ENCODE peak calls at places on chromosomes 4 and X, in nine cellular contexts. U, F, O, Y, G, Z, D, L and P are unnamed samples.

GRCh38 chr4:153335665-153336064 is 8.8 kb upstream of the MND1 start:
- DNase-seq in U (no peak), F (no peak), O (peak), Y (no peak), G (no peak), Z (no peak), D (no peak), L (no peak), P (no peak)

GRCh38 chr4:178745203-178745602 is 1303.0 kb upstream of the AGA start:
- DNase-seq in U (no peak), F (no peak), O (no peak), Y (no peak), G (no peak), Z (no peak), D (no peak), L (no peak), P (no peak)

GRCh38 chrX:48458711-48459110 is 11.3 kb downstream of the SLC38A5 start:
- DNase-seq in U (no peak), F (no peak), O (no peak), Y (no peak), G (no peak), Z (no peak), D (no peak), L (no peak), P (no peak)

GRCh38 chr4:138035781-138036258 is 206.3 kb downstream of the SLC7A11 start:
- DNase-seq in U (no peak), F (peak), O (peak), Y (no peak), G (no peak), Z (no peak), D (peak), L (peak), P (peak)

GRCh38 chr4:70583952-70584834 is 7.9 kb upstream of the AMBN start:
- DNase-seq in U (no peak), F (no peak), O (no peak), Y (no peak), G (no peak), Z (no peak), D (no peak), L (no peak), P (no peak)

GRCh38 chr4:115113382-115114106 is at the start of gene NDST4:
- DNase-seq in U (no peak), F (no peak), O (no peak), Y (no peak), G (no peak), Z (no peak), D (no peak), L (no peak), P (no peak)

GRCh38 chr4:338759-339097 is 1.1 kb downstream of the ZNF141 start:
- DNase-seq in U (no peak), F (no peak), O (peak), Y (no peak), G (no peak), Z (no peak), D (peak), L (peak), P (no peak)

GRCh38 chr4:12926189-12927066 is 557.7 kb downstream of the RAB28 start:
- DNase-seq in U (no peak), F (no peak), O (no peak), Y (no peak), G (no peak), Z (no peak), D (no peak), L (no peak), P (no peak)

GRCh38 chr4:119025440-119025839 is 110.2 kb upstream of the MYOZ2 start:
- DNase-seq in U (no peak), F (no peak), O (peak), Y (no peak), G (no peak), Z (no peak), D (no peak), L (no peak), P (no peak)

DNA sequence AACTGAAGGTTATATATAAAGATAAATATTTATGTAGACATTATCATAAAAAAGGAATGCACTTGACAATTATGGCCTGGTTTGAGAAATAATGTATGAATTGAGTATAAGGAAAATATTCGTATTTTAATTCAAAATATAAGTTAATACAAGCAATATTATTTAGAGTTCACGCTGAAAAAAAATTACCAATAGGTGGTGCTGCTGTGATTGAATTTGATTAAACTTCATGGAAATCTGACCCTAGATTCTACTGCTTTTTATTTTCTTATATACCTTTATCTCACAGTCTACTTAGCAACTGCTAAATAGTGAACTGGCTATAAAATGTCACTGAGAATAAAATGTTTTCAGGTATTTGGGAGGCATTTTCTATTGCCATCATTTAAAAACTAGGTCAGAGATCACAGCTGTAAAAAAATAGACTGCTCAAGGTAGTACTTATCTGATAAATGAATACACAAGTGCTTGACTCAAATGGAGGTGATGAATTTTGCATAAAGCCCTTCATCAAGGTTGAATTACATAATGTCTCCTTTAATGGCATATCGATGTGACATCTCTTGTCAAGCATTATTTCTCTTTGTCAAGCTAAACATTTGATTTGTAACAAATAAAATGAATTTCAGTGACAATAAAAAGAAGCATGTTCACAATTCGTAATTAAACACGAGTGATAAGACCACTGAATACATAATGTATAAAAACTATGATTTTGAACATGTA is 1638.8 kb upstream of the PCDH7 start:
- DNase-seq in U (no peak), F (no peak), O (peak), Y (no peak), G (no peak), Z (no peak), D (no peak), L (no peak), P (no peak)
- TF ChIP-seq CTCF in U (no peak), F (no peak), O (no peak), Y (no peak), G (no peak), Z (peak), D (no peak), L (peak), P (no peak)

GRCh38 chr4:139647952-139648351 is 17.7 kb upstream of the MGST2 start:
- DNase-seq in U (no peak), F (no peak), O (no peak), Y (no peak), G (no peak), Z (no peak), D (no peak), L (no peak), P (no peak)

GRCh38 chr4:139655116-139655515 is 10.5 kb upstream of the MGST2 start:
- DNase-seq in U (no peak), F (no peak), O (peak), Y (no peak), G (no peak), Z (peak), D (peak), L (no peak), P (no peak)

GRCh38 chr4:139654516-139654915 is 11.1 kb upstream of the MGST2 start:
- DNase-seq in U (no peak), F (no peak), O (no peak), Y (no peak), G (no peak), Z (no peak), D (no peak), L (no peak), P (no peak)

GRCh38 chr4:139647184-139647583 is 18.4 kb upstream of the MGST2 start:
- DNase-seq in U (no peak), F (no peak), O (no peak), Y (no peak), G (no peak), Z (no peak), D (no peak), L (no peak), P (no peak)

GRCh38 chr4:139651282-139652194 is 14.1 kb upstream of the MGST2 start:
- DNase-seq in U (peak), F (peak), O (peak), Y (peak), G (peak), Z (peak), D (peak), L (peak), P (peak)
- TF ChIP-seq CTCF in U (no peak), F (peak), O (peak), Y (peak), G (peak), Z (peak), D (peak), L (peak), P (peak)

GRCh38 chrX:132676561-132677186 is 187.8 kb upstream of the MBNL3 start:
- DNase-seq in U (no peak), F (no peak), O (no peak), Y (no peak), G (no peak), Z (no peak), D (no peak), L (no peak), P (no peak)
- TF ChIP-seq CTCF in U (no peak), F (no peak), O (no peak), Y (peak), G (no peak), Z (no peak), D (no peak), L (no peak), P (no peak)

GRCh38 chr4:110621839-110622751 is 782 bp downstream of the PITX2 start:
- DNase-seq in U (peak), F (no peak), O (no peak), Y (no peak), G (no peak), Z (no peak), D (no peak), L (no peak), P (no peak)

GRCh38 chr4:110621328-110621812 is 1.5 kb downstream of the PITX2 start:
- DNase-seq in U (no peak), F (no peak), O (no peak), Y (no peak), G (no peak), Z (no peak), D (no peak), L (no peak), P (no peak)

GRCh38 chr4:110619001-110619350 is 3.9 kb downstream of the PITX2 start:
- DNase-seq in U (no peak), F (no peak), O (no peak), Y (no peak), G (no peak), Z (no peak), D (no peak), L (no peak), P (no peak)

GRCh38 chr4:110619401-110620247 is 3.3 kb downstream of the PITX2 start:
- DNase-seq in U (no peak), F (no peak), O (no peak), Y (no peak), G (no peak), Z (no peak), D (no peak), L (no peak), P (no peak)

DNA sequence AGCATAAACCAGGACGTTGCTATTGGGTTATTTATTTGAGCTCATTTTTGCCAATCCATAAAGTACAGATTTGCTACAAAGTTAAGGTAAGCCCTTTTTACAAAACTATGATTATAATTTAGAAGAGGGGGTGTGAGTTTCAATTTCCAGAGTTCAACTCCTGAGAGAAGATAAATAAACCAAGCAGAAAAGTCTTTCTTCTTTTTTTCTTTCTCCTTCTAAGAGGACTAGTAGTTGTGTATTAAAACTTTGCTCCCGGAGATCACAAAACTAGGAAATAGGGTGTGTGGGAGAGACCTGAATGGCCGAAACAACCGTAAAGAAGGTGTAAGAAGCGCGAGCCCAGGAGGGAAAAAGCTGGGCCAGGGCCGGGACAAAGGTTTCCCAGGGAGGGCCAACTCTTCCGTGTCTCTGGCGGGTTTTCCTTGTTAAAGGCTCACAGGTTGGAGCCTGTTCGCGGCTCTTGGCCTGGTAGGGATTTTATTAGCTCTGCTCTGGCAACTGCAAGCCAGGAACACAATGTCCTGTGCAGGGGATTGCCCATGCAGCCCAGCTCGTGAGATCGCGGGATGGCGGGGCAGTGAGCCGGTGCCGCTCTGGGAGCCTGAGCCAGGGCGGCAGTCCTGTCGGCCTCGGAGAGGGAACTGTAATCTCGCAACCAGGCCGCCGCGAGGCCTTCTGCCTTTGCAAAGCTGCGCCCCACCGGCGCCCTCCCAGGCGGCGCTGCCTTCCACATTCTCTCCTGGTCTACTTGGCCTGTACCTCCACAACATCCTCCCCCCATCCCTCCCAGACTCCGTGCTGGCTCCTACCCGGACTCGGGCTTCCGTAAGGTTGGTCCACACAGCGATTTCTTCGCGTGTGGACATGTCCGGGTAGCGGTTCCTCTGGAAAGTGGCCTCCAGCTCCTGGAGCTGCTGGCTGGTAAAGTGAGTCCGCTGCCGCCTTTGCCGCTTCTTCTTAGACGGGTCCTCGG is 2.2 kb downstream of the PITX2 start:
- DNase-seq in U (peak), F (no peak), O (no peak), Y (peak), G (no peak), Z (no peak), D (no peak), L (no peak), P (no peak)
- TF ChIP-seq CTCF in U (no peak), F (no peak), O (no peak), Y (peak), G (no peak), Z (no peak), D (no peak), L (no peak), P (no peak)